ENCODE peak calls at places on chromosome 5, in nine cellular contexts. N, D, I, Q, Y, U, X, E and O are unnamed samples.

GRCh38 chr5:103532116-103532734 is 30.4 kb downstream of the NUDT12 start:
- DNase-seq in N (no peak), D (no peak), I (no peak), Q (peak; percentile 52), Y (no peak), U (no peak), X (no peak), E (peak; percentile 14), O (no peak)

GRCh38 chr5:168085321-168086040 is 206.0 kb upstream of the WWC1 start:
- DNase-seq in N (no peak), D (no peak), I (no peak), Q (no peak), Y (no peak), U (no peak), X (no peak), E (no peak), O (peak; percentile 61)

GRCh38 chr5:158559066-158559465 is 540.6 kb downstream of the EBF1 start:
- DNase-seq in N (no peak), D (no peak), I (no peak), Q (no peak), Y (no peak), U (no peak), X (no peak), E (no peak), O (no peak)

GRCh38 chr5:113331201-113331551 is 103.6 kb downstream of the TSSK1B start:
- DNase-seq in N (no peak), D (no peak), I (no peak), Q (no peak), Y (no peak), U (no peak), X (no peak), E (peak; percentile 18), O (peak; percentile 76)

GRCh38 chr5:111813520-111813919 is 56.5 kb upstream of the NREP start:
- DNase-seq in N (no peak), D (no peak), I (no peak), Q (no peak), Y (no peak), U (no peak), X (no peak), E (no peak), O (no peak)

GRCh38 chr5:136006164-136006563 is 22.6 kb upstream of the TGFBI start:
- DNase-seq in N (no peak), D (no peak), I (no peak), Q (no peak), Y (no peak), U (no peak), X (no peak), E (no peak), O (peak; percentile 69)

GRCh38 chr5:50699737-50700136 is 33.3 kb downstream of the PARP8 start:
- DNase-seq in N (no peak), D (no peak), I (no peak), Q (peak; percentile 57), Y (no peak), U (no peak), X (no peak), E (no peak), O (no peak)

GRCh38 chr5:102241809-102242421 is 54.2 kb downstream of the SLCO4C1 start:
- DNase-seq in N (peak; percentile 18), D (peak; percentile 8), I (no peak), Q (no peak), Y (no peak), U (no peak), X (no peak), E (peak; percentile 38), O (no peak)

GRCh38 chr5:160221082-160221481 is 8.2 kb upstream of the FABP6 start:
- DNase-seq in N (no peak), D (no peak), I (no peak), Q (no peak), Y (no peak), U (no peak), X (no peak), E (no peak), O (no peak)

GRCh38 chr5:139641116-139642080 is 6.8 kb upstream of the CXXC5 start:
- DNase-seq in N (no peak), D (no peak), I (no peak), Q (no peak), Y (no peak), U (no peak), X (no peak), E (peak; percentile 16), O (no peak)
- H3K4me1 ChIP-seq in N (peaks cover 57% of the 10 kb centered on the region), D (peaks cover 74% of the 10 kb centered on the region), I (peaks cover 28% of the 10 kb centered on the region), Q (no peaks in the 10 kb centered on the region), Y (peaks cover 58% of the 10 kb centered on the region), U (peaks cover 69% of the 10 kb centered on the region), X (peaks cover 28% of the 10 kb centered on the region), E (peaks cover 65% of the 10 kb centered on the region), O (peaks cover 16% of the 10 kb centered on the region)

DNA sequence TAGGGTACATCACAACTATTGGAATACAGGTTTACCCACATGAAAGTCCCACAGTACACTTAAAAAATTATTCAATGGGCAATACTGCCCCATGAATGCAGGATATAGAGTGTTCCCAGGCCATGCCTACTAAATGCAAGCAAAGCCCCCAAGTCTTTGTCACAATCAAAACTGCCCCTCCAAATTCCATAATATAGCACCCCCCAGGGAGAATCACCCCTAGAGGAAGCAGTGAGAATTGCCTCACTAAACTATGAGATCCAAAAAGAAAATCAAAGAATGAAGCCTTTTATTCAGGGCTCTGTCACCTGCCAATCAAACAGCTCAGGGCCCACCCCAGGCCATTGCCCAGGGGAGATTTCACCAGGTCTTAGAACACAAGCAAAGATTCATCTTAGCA is 90.8 kb downstream of the ATPSCKMT start:
- DNase-seq in N (no peak), D (no peak), I (no peak), Q (no peak), Y (no peak), U (no peak), X (no peak), E (no peak), O (no peak)
- TF ChIP-seq CTCF in N (no peak), D (peak; percentile 46), I (no peak), Q (no peak), Y (no peak), U (no peak), X (no peak), E (no peak), O (no peak)

GRCh38 chr5:125061726-125062125 is 315.3 kb upstream of the ZNF608 start:
- DNase-seq in N (no peak), D (no peak), I (no peak), Q (no peak), Y (no peak), U (no peak), X (no peak), E (no peak), O (no peak)
- H3K4me1 ChIP-seq in N (peaks cover 10% of the 10 kb centered on the region), D (peaks cover 60% of the 10 kb centered on the region), I (no peaks in the 10 kb centered on the region), Q (peaks cover 4% of the 10 kb centered on the region), Y (peaks cover 17% of the 10 kb centered on the region), U (peaks cover 30% of the 10 kb centered on the region), X (peaks cover 7% of the 10 kb centered on the region), E (peaks cover 30% of the 10 kb centered on the region), O (no peaks in the 10 kb centered on the region)

GRCh38 chr5:7586499-7586898 is 190.6 kb downstream of the ADCY2 start:
- DNase-seq in N (no peak), D (no peak), I (no peak), Q (peak; percentile 26), Y (no peak), U (no peak), X (no peak), E (no peak), O (no peak)

GRCh38 chr5:7592910-7593309 is 197.0 kb downstream of the ADCY2 start:
- DNase-seq in N (no peak), D (peak; percentile 52), I (no peak), Q (no peak), Y (no peak), U (no peak), X (no peak), E (peak; percentile 26), O (no peak)

GRCh38 chr5:7584749-7585148 is 188.8 kb downstream of the ADCY2 start:
- DNase-seq in N (no peak), D (no peak), I (no peak), Q (no peak), Y (no peak), U (no peak), X (no peak), E (no peak), O (no peak)

GRCh38 chr5:7585807-7586206 is 189.9 kb downstream of the ADCY2 start:
- DNase-seq in N (no peak), D (no peak), I (no peak), Q (no peak), Y (no peak), U (no peak), X (no peak), E (no peak), O (no peak)

GRCh38 chr5:7589800-7590199 is 193.9 kb downstream of the ADCY2 start:
- DNase-seq in N (no peak), D (peak; percentile 50), I (no peak), Q (no peak), Y (no peak), U (no peak), X (no peak), E (no peak), O (no peak)
- TF ChIP-seq CTCF in N (no peak), D (no peak), I (no peak), Q (no peak), Y (no peak), U (no peak), X (no peak), E (no peak), O (no peak)

GRCh38 chr5:14267166-14267838 is 124.2 kb downstream of the TRIO start:
- DNase-seq in N (no peak), D (no peak), I (no peak), Q (no peak), Y (no peak), U (no peak), X (no peak), E (no peak), O (no peak)

GRCh38 chr5:14265574-14265973 is 122.4 kb downstream of the TRIO start:
- DNase-seq in N (no peak), D (no peak), I (no peak), Q (peak; percentile 95), Y (no peak), U (no peak), X (no peak), E (no peak), O (peak; percentile 63)

GRCh38 chr5:14266171-14266570 is 123.0 kb downstream of the TRIO start:
- DNase-seq in N (no peak), D (no peak), I (no peak), Q (peak; percentile 23), Y (no peak), U (no peak), X (no peak), E (no peak), O (no peak)

GRCh38 chr5:14268236-14268701 is 125.1 kb downstream of the TRIO start:
- DNase-seq in N (no peak), D (no peak), I (no peak), Q (peak; percentile 92), Y (no peak), U (no peak), X (no peak), E (peak; percentile 55), O (peak; percentile 92)

DNA sequence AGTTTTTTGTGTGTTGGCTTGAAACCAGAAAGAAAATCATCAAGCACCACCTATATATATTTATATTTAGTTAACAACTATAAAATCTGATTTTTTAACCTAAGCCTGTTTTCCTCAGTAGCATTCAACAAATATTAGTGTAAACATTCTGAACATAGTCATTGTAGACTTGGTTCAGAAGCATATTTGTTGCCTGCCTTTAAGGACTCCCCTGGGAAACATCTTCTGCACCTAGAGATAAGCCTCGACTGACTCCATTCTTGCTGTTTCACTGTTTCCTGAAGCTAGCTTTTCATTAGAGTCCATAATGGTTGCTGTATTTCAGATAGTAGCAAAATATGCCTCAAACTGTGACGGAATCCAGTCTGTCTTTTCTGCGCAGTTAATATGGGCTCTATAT is 123.5 kb downstream of the TRIO start:
- DNase-seq in N (no peak), D (no peak), I (no peak), Q (no peak), Y (no peak), U (no peak), X (no peak), E (no peak), O (no peak)
- H3K4me1 ChIP-seq in N (peaks cover 58% of the 10 kb centered on the region), D (peaks cover 61% of the 10 kb centered on the region), I (peaks cover 6% of the 10 kb centered on the region), Q (peaks cover 71% of the 10 kb centered on the region), Y (peaks cover 55% of the 10 kb centered on the region), U (peaks cover 67% of the 10 kb centered on the region), X (peaks cover 42% of the 10 kb centered on the region), E (peaks cover 26% of the 10 kb centered on the region), O (peaks cover 48% of the 10 kb centered on the region)